ENCODE peak calls at places on chromosomes 16 and 17, in ten cellular contexts. T, I, F, P, J, S, W, V, Z and X are unnamed samples.
A peak's percentile ranks its signal among the peaks of the same experiment; 100 is the strongest.

GRCh38 chr17:75065562-75066151 is 18.6 kb downstream of the KCTD2 start:
- DNase-seq in T (no peak), V (no peak), F (no peak), J (no peak), S (no peak), I (no peak), Z (no peak), P (no peak), W (no peak), X (no peak)

GRCh38 chr17:64231567-64232141 is 31.4 kb downstream of the TEX2 start:
- DNase-seq in V (no peak), J (no peak), S (no peak), T (no peak), Z (no peak), I (no peak), P (no peak), W (no peak), F (no peak), X (no peak)

GRCh38 chr17:82092995-82093751 is 4.9 kb downstream of the FASN start:
- DNase-seq in W (no peak), P (no peak), S (no peak), T (no peak), I (peak; percentile 20), Z (no peak), F (peak; percentile 14), V (no peak), J (no peak), X (no peak)

GRCh38 chr17:9244066-9245052 is 223.0 kb downstream of the NTN1 start:
- DNase-seq in I (no peak), Z (no peak), W (no peak), T (no peak), F (no peak), V (no peak), S (no peak), J (no peak), P (no peak), X (peak; percentile 82)

GRCh38 chr16:19783363-19783762 is 65.3 kb downstream of the IQCK start:
- DNase-seq in I (no peak), V (no peak), W (no peak), Z (peak; percentile 12), J (no peak), S (no peak), P (no peak), F (no peak), T (no peak), X (no peak)

GRCh38 chr16:85445779-85446222 is 167.3 kb upstream of the GSE1 start:
- DNase-seq in Z (peak; percentile 71), P (no peak), W (no peak), T (peak; percentile 44), J (no peak), S (no peak), V (no peak), I (no peak), F (no peak), X (no peak)

GRCh38 chr17:44382917-44383316 is 6.5 kb downstream of the ITGA2B start:
- DNase-seq in T (no peak), P (no peak), I (no peak), J (no peak), V (no peak), W (no peak), F (no peak), Z (no peak), S (no peak), X (no peak)

GRCh38 chr17:57655564-57655963 is 89.5 kb downstream of the CCDC182 start:
- DNase-seq in V (no peak), W (no peak), J (no peak), Z (no peak), S (no peak), F (no peak), I (no peak), T (no peak), P (no peak), X (no peak)

GRCh38 chr17:36443777-36444176 is 42.7 kb upstream of the ZNHIT3 start:
- DNase-seq in F (no peak), P (no peak), J (no peak), S (no peak), I (no peak), Z (no peak), T (no peak), W (no peak), V (no peak), X (no peak)

GRCh38 chr16:58148526-58148925 is 19.3 kb upstream of the CFAP20 start:
- DNase-seq in S (no peak), V (no peak), F (no peak), J (no peak), I (no peak), Z (no peak), T (no peak), P (no peak), W (no peak), X (no peak)

DNA sequence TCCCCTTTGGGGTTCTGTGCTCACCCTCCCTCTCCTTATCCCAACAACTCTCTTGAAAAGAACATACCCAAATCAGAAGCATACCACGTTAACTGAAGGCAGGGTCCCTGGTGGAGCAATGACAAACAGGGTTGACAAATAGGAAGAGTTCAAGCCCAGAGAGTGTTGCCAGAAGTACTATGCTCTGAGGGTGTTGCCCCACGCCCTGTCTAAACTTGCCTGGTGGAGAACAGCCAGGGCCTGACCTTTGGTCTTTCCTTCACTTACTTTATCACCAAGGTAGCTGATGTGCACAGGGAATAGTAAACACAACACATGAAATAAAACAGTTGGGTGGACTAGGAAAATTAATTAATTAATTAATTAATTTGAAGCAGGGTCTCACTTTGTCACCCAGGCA is 23.3 kb downstream of the ZNF75A start:
- DNase-seq in J (no peak), F (no peak), V (peak; percentile 17), Z (peak; percentile 68), S (no peak), T (no peak), P (no peak), I (no peak), W (no peak), X (no peak)
- H3K9me3 ChIP-seq in J (no peaks in the 10 kb centered on the region), F (no peaks in the 10 kb centered on the region), V (no peaks in the 10 kb centered on the region), Z (no peaks in the 10 kb centered on the region), S (peaks cover 11% of the 10 kb centered on the region), T (no peaks in the 10 kb centered on the region), P (peaks cover 55% of the 10 kb centered on the region), I (peaks cover 28% of the 10 kb centered on the region), W (no peaks in the 10 kb centered on the region), X (peaks cover 2% of the 10 kb centered on the region)

GRCh38 chr16:68642047-68642435 is 3.1 kb upstream of the CDH3 start:
- DNase-seq in I (no peak), T (no peak), F (no peak), J (no peak), Z (no peak), S (no peak), V (no peak), W (no peak), P (no peak), X (no peak)

GRCh38 chr16:68640972-68641371 is 4.1 kb upstream of the CDH3 start:
- DNase-seq in Z (no peak), W (no peak), I (no peak), F (no peak), T (no peak), P (no peak), V (no peak), S (no peak), J (no peak), X (peak; percentile 48)

GRCh38 chr16:68643847-68644246 is 1.3 kb upstream of the CDH3 start:
- DNase-seq in J (no peak), S (no peak), V (no peak), Z (no peak), T (no peak), W (no peak), F (no peak), I (no peak), P (no peak), X (no peak)

GRCh38 chr16:68643227-68643626 is 1.9 kb upstream of the CDH3 start:
- DNase-seq in S (no peak), Z (no peak), T (no peak), I (no peak), P (no peak), F (no peak), W (no peak), V (no peak), J (no peak), X (no peak)

DNA sequence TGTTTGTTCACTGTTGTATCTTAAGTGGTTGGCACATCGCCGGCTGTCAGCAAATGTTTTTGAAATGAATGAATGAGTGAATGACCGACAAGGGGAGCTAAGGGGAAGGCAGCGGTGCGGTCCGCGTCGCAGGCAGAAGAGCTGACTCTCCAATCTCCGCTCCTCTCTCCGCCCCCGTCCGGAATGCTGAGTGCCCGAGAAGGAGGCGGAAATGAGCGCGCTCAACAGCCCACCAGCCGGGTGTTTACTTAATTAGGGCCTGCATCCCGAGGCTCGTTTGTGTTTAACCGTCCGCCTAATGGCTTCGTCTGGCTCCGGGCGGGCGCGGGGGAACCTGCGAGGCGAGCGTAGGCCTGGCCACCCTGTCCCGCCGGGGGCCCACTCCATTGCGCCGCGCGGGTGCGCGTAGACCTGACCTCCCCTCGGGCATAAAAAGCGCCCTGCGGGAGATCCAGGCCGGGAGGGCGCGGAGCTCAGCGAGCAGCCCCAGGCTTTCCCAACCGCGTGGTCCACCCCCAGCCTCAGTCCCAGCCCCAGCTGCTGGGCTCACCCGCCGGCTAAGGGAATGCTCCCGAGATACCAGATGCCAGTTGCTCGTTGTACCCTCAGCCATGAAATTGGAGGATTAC is 2.6 kb upstream of the CDH3 start:
- DNase-seq in S (no peak), F (no peak), Z (no peak), J (peak; percentile 28), I (no peak), V (no peak), W (peak; percentile 58), P (no peak), T (no peak), X (no peak)
- H3K4me3 ChIP-seq in S (no peak overlapping the region), F (no peak overlapping the region), Z (no peak overlapping the region), J (no peak overlapping the region), I (no peak overlapping the region), V (no peak overlapping the region), W (no peak overlapping the region), P (no peak overlapping the region), T (no peak overlapping the region), X (no peak overlapping the region)

DNA sequence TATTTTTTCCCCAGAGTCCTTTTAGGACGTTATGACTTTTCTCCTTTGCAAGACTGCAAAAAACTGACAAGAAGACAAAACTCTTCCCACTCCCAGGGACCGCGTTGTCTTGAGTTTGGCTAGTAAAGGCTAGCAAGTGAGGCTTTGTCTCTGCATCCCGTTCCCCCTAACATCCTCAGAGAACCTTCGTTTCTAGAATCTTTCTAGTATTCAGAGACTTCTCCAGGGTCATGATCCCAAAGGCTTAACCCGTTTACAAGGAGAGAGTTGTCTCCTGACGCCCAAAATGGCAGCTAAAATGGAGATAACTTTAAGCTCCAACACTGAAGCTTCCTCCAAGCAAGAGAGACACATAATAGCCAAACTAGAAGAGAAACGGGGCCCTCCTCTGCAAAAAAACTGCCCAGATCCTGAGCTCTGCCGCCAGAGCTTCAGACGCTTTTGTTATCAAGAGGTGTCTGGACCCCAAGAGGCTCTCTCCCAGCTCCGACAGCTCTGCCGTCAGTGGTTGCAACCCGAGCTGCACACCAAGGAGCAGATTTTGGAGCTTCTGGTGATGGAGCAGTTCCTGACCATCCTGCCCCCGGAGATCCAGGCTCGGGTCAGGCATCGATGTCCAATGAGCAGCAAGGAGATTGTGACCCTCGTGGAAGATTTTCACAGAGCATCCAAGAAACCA is 843 bp downstream of the ZNF174 start:
- DNase-seq in J (no peak), S (no peak), Z (no peak), T (no peak), F (no peak), P (peak; percentile 29), W (no peak), I (no peak), V (peak; percentile 4), X (peak; percentile 3)
- H3K9me3 ChIP-seq in J (no peaks in the 10 kb centered on the region), S (peaks cover 38% of the 10 kb centered on the region), Z (no peaks in the 10 kb centered on the region), T (no peaks in the 10 kb centered on the region), F (peaks cover 10% of the 10 kb centered on the region), P (peaks cover 67% of the 10 kb centered on the region), W (no peaks in the 10 kb centered on the region), I (peaks cover 53% of the 10 kb centered on the region), V (peaks cover 4% of the 10 kb centered on the region), X (peaks cover 57% of the 10 kb centered on the region)

GRCh38 chr17:78325076-78325712 is 34.7 kb downstream of the SOCS3 start:
- DNase-seq in S (no peak), W (no peak), V (no peak), J (no peak), I (peak; percentile 78), T (no peak), P (no peak), Z (no peak), F (peak; percentile 69), X (no peak)
- H3K4me3 ChIP-seq in S (no peak overlapping the region), W (no peak overlapping the region), V (no peak overlapping the region), J (no peak overlapping the region), I (no peak overlapping the region), T (no peak overlapping the region), P (no peak overlapping the region), Z (no peak overlapping the region), F (no peak overlapping the region), X (no peak overlapping the region)